ENCODE peak calls at places on chromosomes 12 and 14, in four cellular contexts. C, P, Z and M are unnamed samples. For H3K9me3, the result is how much of the 10 kb centered on the place peaks cover.

GRCh38 chr12:5047729-5048128 is 4.0 kb downstream of the KCNA5 start:
- DNase-seq in C (no peak), P (no peak), Z (no peak), M (no peak)

GRCh38 chr12:104340917-104341611 is 37.5 kb downstream of the EID3 start:
- DNase-seq in C (no peak), P (no peak), Z (no peak), M (no peak)

GRCh38 chr14:72254940-72255472 is 322.8 kb downstream of the RGS6 start:
- DNase-seq in C (no peak), P (no peak), Z (no peak), M (no peak)

GRCh38 chr14:21534576-21534975 is 8.4 kb upstream of the SALL2 start:
- DNase-seq in C (no peak), P (no peak), Z (no peak), M (peak)

GRCh38 chr14:91218041-91218440 is 26.5 kb downstream of the GPR68 start:
- DNase-seq in C (no peak), P (no peak), Z (no peak), M (no peak)

GRCh38 chr12:54068423-54069070 is 14.9 kb downstream of the HOXC4 start:
- DNase-seq in C (no peak), P (no peak), Z (no peak), M (no peak)

GRCh38 chr14:34329281-34329680 is 132.8 kb downstream of the SPTSSA start:
- DNase-seq in C (no peak), P (no peak), Z (no peak), M (no peak)

GRCh38 chr14:105281354-105282097 is 19.3 kb downstream of the BRF1 start:
- DNase-seq in C (no peak), P (no peak), Z (peak), M (no peak)

GRCh38 chr12:27844427-27845090 is 64.5 kb upstream of the MANSC4 start:
- DNase-seq in C (no peak), P (no peak), Z (peak), M (no peak)

GRCh38 chr12:116426391-116427136 is 132.6 kb upstream of the MAP1LC3B2 start:
- DNase-seq in C (peak), P (peak), Z (no peak), M (peak)

GRCh38 chr14:22606380-22606779 is 8.3 kb downstream of the ABHD4 start:
- DNase-seq in C (no peak), P (no peak), Z (peak), M (no peak)

GRCh38 chr14:54475911-54476310 is 12.9 kb downstream of the GMFB start:
- DNase-seq in C (no peak), P (no peak), Z (no peak), M (no peak)

GRCh38 chr12:129871991-129872969 is 31.5 kb downstream of the TMEM132D start:
- DNase-seq in C (no peak), P (peak), Z (no peak), M (peak)

GRCh38 chr12:4918950-4919660 is 9.4 kb downstream of the KCNA1 start:
- DNase-seq in C (no peak), P (no peak), Z (no peak), M (no peak)

GRCh38 chr12:73106296-73106695 is 834.1 kb downstream of the TRHDE start:
- DNase-seq in C (no peak), P (no peak), Z (no peak), M (no peak)

GRCh38 chr12:949337-950099 is at the start of gene RAD52:
- DNase-seq in C (peak), P (peak), Z (peak), M (peak)

GRCh38 chr12:22687677-22688076 is 62.7 kb downstream of the ETNK1 start:
- DNase-seq in C (no peak), P (no peak), Z (no peak), M (no peak)

GRCh38 chr12:24719293-24719721 is 229.6 kb downstream of the BCAT1 start:
- DNase-seq in C (no peak), P (no peak), Z (no peak), M (no peak)
- TF ChIP-seq ZNF274 in C (no peak), P (no peak), Z (no peak), M (no peak)

DNA sequence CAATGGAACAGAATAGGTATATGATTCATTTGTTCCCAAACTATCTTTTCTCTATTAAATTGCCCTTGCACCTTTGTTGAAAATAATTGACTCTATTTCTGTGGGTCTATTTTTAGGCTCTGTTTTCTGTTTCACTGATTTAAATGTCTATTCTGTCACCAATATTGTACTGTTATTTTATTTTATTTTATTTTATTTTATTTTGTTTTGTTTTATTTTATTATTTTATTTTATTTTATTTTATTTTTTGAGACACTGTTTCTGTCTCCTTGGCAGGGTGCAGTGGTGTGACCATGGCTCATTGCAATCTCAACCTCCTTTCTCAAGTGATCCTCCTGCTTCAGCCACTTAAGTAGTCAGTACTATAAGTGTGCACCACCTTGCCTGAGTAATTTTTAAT is 34.9 kb downstream of the OR4N2 start:
- DNase-seq in C (no peak), P (no peak), Z (no peak), M (no peak)
- H3K9me3 ChIP-seq in C (under half), P (under half), Z (under half), M (under half)

DNA sequence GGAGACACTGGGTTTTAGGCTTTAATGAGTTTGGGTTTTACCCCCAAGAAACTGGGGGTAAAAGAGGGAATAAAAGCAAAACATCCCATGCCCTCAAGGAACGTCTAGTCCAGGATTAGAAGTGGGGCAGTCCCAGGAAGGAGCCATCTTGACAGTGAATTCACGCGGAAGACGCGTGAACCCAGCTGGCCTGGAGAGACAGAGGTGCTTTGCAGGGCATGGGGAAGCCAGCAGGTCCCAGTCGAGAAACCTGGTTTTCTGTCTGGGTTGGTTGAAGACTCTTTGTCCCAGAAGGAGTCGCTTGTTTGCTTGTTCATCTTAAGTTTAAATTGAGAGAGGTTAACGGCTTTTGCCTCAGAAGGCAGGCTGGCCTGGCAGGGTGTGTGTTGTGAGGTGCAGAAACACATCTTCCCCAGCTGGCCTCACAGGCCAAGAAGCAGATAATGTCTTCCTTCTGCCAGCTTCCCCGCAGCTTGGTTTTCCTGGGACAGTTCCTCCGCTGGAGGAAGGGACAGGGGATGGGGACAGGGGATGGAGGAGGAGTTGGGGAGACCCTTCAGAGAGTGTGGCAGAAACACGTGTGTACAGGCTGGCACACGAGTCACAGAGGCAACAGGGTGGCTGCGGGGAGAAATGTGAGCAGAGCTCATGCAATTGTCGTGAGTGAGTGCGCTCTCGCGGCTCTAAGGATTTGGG is 18.5 kb upstream of the CD9 start:
- DNase-seq in C (no peak), P (no peak), Z (no peak), M (no peak)
- H3K9ac ChIP-seq in C (no peak), P (no peak), Z (peak), M (no peak)

GRCh38 chr14:89743828-89744227 is 210.7 kb downstream of the EFCAB11 start:
- DNase-seq in C (no peak), P (no peak), Z (no peak), M (no peak)

GRCh38 chr14:89746135-89746534 is 208.4 kb downstream of the EFCAB11 start:
- DNase-seq in C (no peak), P (no peak), Z (no peak), M (no peak)

GRCh38 chr14:89736866-89737265 is 217.7 kb downstream of the EFCAB11 start:
- DNase-seq in C (no peak), P (no peak), Z (no peak), M (no peak)

DNA sequence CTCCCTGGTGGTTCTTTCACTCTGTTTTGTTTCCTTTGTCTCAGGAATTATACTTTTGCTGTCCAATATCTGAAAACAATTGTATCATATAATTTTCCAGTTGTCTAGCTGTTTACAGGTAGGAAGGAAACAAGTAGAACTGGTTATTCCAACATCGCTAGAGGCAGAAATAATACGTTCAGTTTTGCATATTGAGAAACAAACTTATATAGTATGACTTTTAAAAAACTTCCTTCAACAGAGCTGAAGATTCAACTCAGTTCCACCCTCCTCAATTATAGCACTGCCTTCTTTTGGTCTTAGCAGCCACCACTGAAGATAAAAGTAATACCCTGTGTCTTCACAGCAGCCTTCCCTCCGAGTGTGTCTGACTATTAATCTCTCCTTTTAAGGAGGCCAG is 214.3 kb downstream of the EFCAB11 start:
- DNase-seq in C (no peak), P (no peak), Z (no peak), M (no peak)
- TF ChIP-seq ZNF274 in C (no peak), P (no peak), Z (no peak), M (no peak)

GRCh38 chr12:132966676-132967415 is 10.7 kb upstream of the ZNF605 start:
- DNase-seq in C (no peak), P (no peak), Z (no peak), M (no peak)

GRCh38 chr12:132972374-132972773 is 13.8 kb upstream of the ZNF26 start:
- DNase-seq in C (no peak), P (no peak), Z (no peak), M (no peak)

GRCh38 chr12:132965796-132966195 is 9.7 kb upstream of the ZNF605 start:
- DNase-seq in C (no peak), P (no peak), Z (no peak), M (no peak)

GRCh38 chr12:132967736-132968135 is 11.6 kb upstream of the ZNF605 start:
- DNase-seq in C (no peak), P (no peak), Z (no peak), M (no peak)
- H3K9me3 ChIP-seq in C (under half), P (half or more), Z (half or more), M (under half)

GRCh38 chr12:57889541-57889989 is 43.0 kb upstream of the CTDSP2 start:
- DNase-seq in C (no peak), P (no peak), Z (no peak), M (no peak)
- H3K9ac ChIP-seq in C (no peak), P (no peak), Z (no peak), M (no peak)

DNA sequence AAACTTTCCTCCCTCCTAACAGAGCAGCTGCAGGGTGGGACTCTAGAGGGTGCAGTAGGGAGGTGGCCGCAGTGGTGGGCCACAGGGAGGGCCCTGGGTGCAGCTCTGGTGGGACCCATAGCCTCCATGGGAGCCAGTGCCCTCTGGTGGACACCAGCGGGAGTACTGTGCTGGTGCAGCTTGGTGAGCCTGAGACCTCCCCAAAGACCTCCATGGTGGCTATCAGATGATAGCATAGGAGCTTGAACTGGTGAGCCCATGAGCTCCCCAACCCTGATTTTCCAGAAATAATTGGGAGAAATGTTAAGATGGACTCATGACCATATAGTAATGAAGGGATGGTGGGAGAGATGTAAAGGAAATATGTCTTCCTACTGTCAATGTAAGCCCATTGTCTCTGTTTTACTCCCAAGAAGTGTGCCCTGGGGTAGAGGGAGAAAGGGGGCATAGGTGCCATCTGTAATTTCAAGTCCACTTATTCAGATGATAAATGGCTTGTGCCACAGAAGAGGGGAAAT is 98.7 kb downstream of the GAS2L3 start:
- DNase-seq in C (no peak), P (peak), Z (peak), M (no peak)
- TF ChIP-seq ZNF274 in C (no peak), P (no peak), Z (no peak), M (no peak)

DNA sequence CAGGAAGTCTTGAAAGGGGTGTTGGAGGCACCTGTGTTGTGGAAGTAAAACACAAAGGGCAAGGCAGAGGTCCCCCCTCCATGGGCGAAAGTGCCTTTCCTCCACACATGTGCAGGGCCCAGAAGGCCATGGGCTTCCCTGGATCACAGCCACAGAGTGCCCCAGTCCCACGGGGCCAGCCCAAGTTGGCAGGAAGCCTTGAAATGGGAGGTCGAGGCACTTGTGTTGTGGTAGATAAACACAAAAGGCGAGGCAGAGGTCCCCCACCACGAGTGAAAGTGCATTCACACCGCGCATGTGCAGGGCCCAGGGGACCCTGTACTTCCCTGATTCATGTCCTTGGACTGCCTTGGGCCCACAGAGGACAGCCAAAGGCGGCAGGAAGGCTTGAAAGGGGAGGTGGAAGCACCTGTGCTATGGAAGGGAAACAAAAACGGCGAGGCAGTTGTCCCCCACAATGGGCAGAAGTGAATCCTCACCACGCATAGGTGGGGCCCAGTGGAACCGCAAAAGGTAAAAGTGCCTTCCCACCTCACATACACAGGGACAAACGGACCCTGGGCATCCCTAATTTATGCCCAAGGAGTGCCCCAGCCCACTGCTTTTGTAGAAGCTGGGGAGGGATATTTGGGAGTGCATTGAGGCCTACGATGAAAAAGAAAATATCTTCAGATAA is 585.4 kb downstream of the ALG10 start:
- DNase-seq in C (no peak), P (no peak), Z (no peak), M (no peak)
- H3K9me3 ChIP-seq in C (under half), P (under half), Z (half or more), M (under half)

GRCh38 chr12:52871291-52871961 is 22.6 kb upstream of the KRT78 start:
- DNase-seq in C (no peak), P (no peak), Z (no peak), M (no peak)

GRCh38 chr12:52867636-52868035 is 18.8 kb upstream of the KRT78 start:
- DNase-seq in C (no peak), P (no peak), Z (no peak), M (no peak)

GRCh38 chr12:52865090-52865944 is 16.5 kb upstream of the KRT78 start:
- DNase-seq in C (peak), P (peak), Z (peak), M (peak)

GRCh38 chr12:52870361-52871290 is 21.8 kb upstream of the KRT78 start:
- DNase-seq in C (no peak), P (peak), Z (peak), M (no peak)

DNA sequence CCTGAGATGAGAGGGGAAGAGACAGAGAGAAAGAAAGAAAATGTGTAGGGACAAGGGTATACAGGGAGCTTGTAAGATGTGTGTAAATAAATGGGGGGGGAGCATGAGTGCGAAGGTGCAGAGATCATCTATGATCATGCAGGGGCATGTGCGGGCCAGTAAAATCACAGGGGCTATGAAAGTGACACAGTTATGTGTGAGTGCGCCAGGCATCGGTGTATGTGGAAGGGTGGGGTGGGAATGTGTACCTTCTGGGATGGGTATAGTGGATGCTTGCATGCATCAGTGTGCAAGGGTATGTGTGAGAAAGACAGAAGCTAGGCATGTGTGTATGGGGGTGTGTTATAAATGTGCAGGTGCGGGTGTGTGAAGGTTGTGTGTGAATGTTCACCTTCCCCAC is 18.4 kb upstream of the KRT78 start:
- DNase-seq in C (no peak), P (no peak), Z (no peak), M (no peak)
- H3K9ac ChIP-seq in C (no peak), P (no peak), Z (no peak), M (no peak)

DNA sequence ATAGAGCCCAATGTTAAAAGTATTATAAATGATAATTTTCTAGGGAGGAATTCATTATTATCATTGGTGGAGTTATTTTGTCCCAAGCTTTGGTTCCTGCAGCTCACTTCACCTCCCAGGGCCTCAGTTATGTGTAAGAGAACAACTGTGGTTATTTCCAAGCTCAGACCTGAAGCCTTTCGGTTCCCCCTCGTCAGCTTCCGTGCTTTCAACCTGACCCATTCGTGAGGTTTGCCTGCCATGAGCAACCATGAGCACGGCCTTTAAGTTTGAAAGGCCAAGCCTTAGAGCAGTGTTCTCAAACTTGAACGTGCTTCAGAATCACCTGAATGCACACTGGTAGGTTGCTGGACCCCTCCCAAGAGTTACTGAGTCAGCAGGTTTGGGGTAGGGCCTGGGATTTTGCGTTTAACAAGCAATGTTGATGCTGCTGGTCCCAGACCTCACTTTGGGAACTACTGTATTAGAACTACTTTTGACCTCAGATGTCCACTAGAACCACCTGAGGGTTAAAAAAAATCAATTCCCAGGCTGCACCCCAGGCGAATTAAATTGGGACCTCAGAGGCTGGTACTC is 133.0 kb upstream of the PRMT8 start:
- DNase-seq in C (no peak), P (no peak), Z (no peak), M (no peak)
- TF ChIP-seq ZNF274 in C (no peak), P (no peak), Z (no peak), M (no peak)